ENCODE peak calls at places on chromosomes 4 and X, in nine cellular contexts. V is hepatocyte, T is neuronal stem cell, N is HCT116, S is mammary epithelial cell, U is GM23338, R is left lung, A is neural progenitor cell, C is heart left ventricle. B is an unnamed sample. For H3K4me1, the result is how much of the 10 kb centered on the place peaks cover.

GRCh38 chr4:169397762-169398161 is 127.0 kb upstream of the SH3RF1 start:
- DNase-seq in T (no peak), S (peak), R (no peak), N (no peak), C (no peak), U (no peak), V (no peak), A (no peak), B (no peak)

GRCh38 chr4:12360391-12360790 is 931.7 kb upstream of the HS3ST1 start:
- DNase-seq in V (no peak), N (no peak), U (no peak), S (peak), T (no peak), R (no peak), C (no peak), A (no peak), B (no peak)

GRCh38 chr4:59127748-59128147 is 2017.6 kb upstream of the IGFBP7 start:
- DNase-seq in N (no peak), A (no peak), C (no peak), R (no peak), S (no peak), T (no peak), U (no peak), V (no peak), B (no peak)

GRCh38 chr4:24659241-24659961 is 75.0 kb upstream of the DHX15 start:
- DNase-seq in T (no peak), S (no peak), N (no peak), A (no peak), V (no peak), R (no peak), U (peak), C (no peak), B (no peak)

GRCh38 chr4:13921805-13922204 is 294.3 kb upstream of the BOD1L1 start:
- DNase-seq in C (no peak), R (no peak), A (no peak), V (peak), T (no peak), S (no peak), N (no peak), U (no peak), B (no peak)

GRCh38 chrX:15914486-15914885 is 59.9 kb upstream of the AP1S2 start:
- DNase-seq in V (no peak), S (no peak), U (no peak), C (no peak), R (no peak), N (no peak), A (no peak), T (no peak), B (no peak)

GRCh38 chr4:27861802-27862201 is 1001.2 kb downstream of the STIM2 start:
- DNase-seq in A (no peak), R (no peak), C (no peak), V (no peak), S (peak), N (no peak), T (no peak), U (no peak), B (no peak)

GRCh38 chr4:152972821-152973613 is 36.9 kb downstream of the FHDC1 start:
- DNase-seq in R (peak), V (no peak), S (peak), U (no peak), N (no peak), T (no peak), A (no peak), C (no peak), B (peak)

GRCh38 chr4:20323991-20324390 is 72.3 kb downstream of the SLIT2 start:
- DNase-seq in V (no peak), U (no peak), A (no peak), C (no peak), S (peak), T (no peak), N (no peak), R (no peak), B (no peak)

GRCh38 chrX:49792376-49792775 is 36.7 kb upstream of the PAGE4 start:
- DNase-seq in V (no peak), T (no peak), N (no peak), R (no peak), A (no peak), S (no peak), C (no peak), U (no peak), B (no peak)

GRCh38 chr4:167867191-167867590 is 225.1 kb upstream of the ANXA10 start:
- DNase-seq in C (no peak), N (no peak), T (no peak), R (no peak), S (no peak), V (no peak), A (no peak), U (no peak), B (no peak)

GRCh38 chrX:7068939-7069367 is 78.6 kb upstream of the STS start:
- DNase-seq in C (no peak), V (no peak), U (peak), N (no peak), R (no peak), S (peak), T (no peak), A (peak), B (no peak)

GRCh38 chr4:82799006-82799881 is 648 bp upstream of the SCD5 start:
- DNase-seq in T (no peak), U (peak), A (peak), R (no peak), S (peak), N (no peak), V (no peak), C (no peak), B (no peak)

GRCh38 chr4:69731826-69732225 is 28.6 kb downstream of the SULT1B1 start:
- DNase-seq in A (no peak), V (peak), R (no peak), T (no peak), S (no peak), N (no peak), C (no peak), U (no peak), B (no peak)

GRCh38 chr4:186900232-186900900 is 176.7 kb upstream of the FAT1 start:
- DNase-seq in R (no peak), C (no peak), N (no peak), T (no peak), V (no peak), S (peak), U (no peak), A (no peak), B (no peak)

GRCh38 chr4:165312506-165312905 is 15.0 kb upstream of the MSMO1 start:
- DNase-seq in N (no peak), S (peak), A (no peak), U (no peak), R (no peak), V (no peak), T (no peak), C (no peak), B (no peak)

GRCh38 chr4:88177981-88178632 is 19.7 kb upstream of the ABCG2 start:
- DNase-seq in R (peak), S (peak), A (peak), U (peak), N (peak), T (no peak), C (no peak), V (peak), B (no peak)

GRCh38 chrX:69741706-69742105 is 125.8 kb downstream of the EDA start:
- DNase-seq in R (no peak), A (no peak), S (no peak), V (no peak), T (no peak), C (no peak), U (no peak), N (no peak), B (no peak)

GRCh38 chrX:105822138-105823091 is at the start of gene NRK:
- DNase-seq in U (peak), A (peak), N (no peak), T (no peak), V (peak), R (peak), S (no peak), C (peak), B (peak)

GRCh38 chr4:111228396-111228795 is 605.5 kb upstream of the PITX2 start:
- DNase-seq in A (no peak), C (no peak), S (no peak), V (no peak), R (no peak), T (no peak), N (no peak), U (no peak), B (no peak)

GRCh38 chr4:135941671-135942070 is 1590.6 kb downstream of the PCDH18 start:
- DNase-seq in S (no peak), A (no peak), U (no peak), R (no peak), V (no peak), T (no peak), N (no peak), C (no peak), B (no peak)

GRCh38 chrX:24775891-24776290 is 82.2 kb downstream of the POLA1 start:
- DNase-seq in R (no peak), T (no peak), S (no peak), A (no peak), C (no peak), V (peak), U (no peak), N (no peak), B (no peak)

GRCh38 chrX:44891642-44892041 is 18.7 kb downstream of the KDM6A start:
- DNase-seq in V (no peak), C (no peak), R (no peak), A (no peak), S (no peak), N (no peak), U (peak), T (no peak), B (no peak)

GRCh38 chrX:30212172-30212571 is 3.2 kb upstream of the MAGEB2 start:
- DNase-seq in A (no peak), R (no peak), V (no peak), N (no peak), S (no peak), C (no peak), U (no peak), T (no peak), B (no peak)

GRCh38 chr4:127261476-127261875 is 371.3 kb upstream of the INTU start:
- DNase-seq in V (no peak), A (no peak), S (peak), U (no peak), N (no peak), T (no peak), R (no peak), C (no peak), B (no peak)

GRCh38 chrX:48835524-48836329 is at the start of gene PCSK1N:
- DNase-seq in N (no peak), S (peak), R (no peak), T (no peak), V (peak), U (peak), A (peak), C (no peak), B (no peak)

GRCh38 chr4:55444822-55445221 is 49.1 kb downstream of the TMEM165 start:
- DNase-seq in C (no peak), S (no peak), V (no peak), R (no peak), A (peak), T (no peak), N (peak), U (no peak), B (no peak)

GRCh38 chrX:127879585-127879984 is 172.6 kb downstream of the ACTRT1 start:
- DNase-seq in N (no peak), R (no peak), C (no peak), A (no peak), T (no peak), V (no peak), U (no peak), S (no peak), B (no peak)

GRCh38 chrX:103464071-103464773 is 55.1 kb downstream of the RAB40A start:
- DNase-seq in T (no peak), U (peak), N (peak), S (peak), V (peak), A (peak), R (peak), C (no peak), B (no peak)

GRCh38 chr4:38529189-38530115 is 134.5 kb upstream of the KLF3 start:
- DNase-seq in S (no peak), N (no peak), C (peak), U (peak), V (no peak), A (no peak), R (peak), T (no peak), B (peak)

GRCh38 chr4:90030953-90031352 is 96.2 kb upstream of the CCSER1 start:
- DNase-seq in R (no peak), U (peak), V (peak), C (no peak), N (peak), T (no peak), A (peak), S (peak), B (no peak)

GRCh38 chr4:188992706-188993105 is 853.5 kb downstream of the TRIML1 start:
- DNase-seq in V (no peak), T (no peak), S (peak), N (no peak), A (no peak), R (no peak), U (no peak), C (no peak), B (no peak)

GRCh38 chr4:8201341-8201781 is 2.3 kb downstream of the SH3TC1 start:
- DNase-seq in S (no peak), T (no peak), V (no peak), C (no peak), U (no peak), R (no peak), A (no peak), N (no peak), B (peak)
- H3K27ac ChIP-seq in S (peak), T (no peak), V (peak), C (peak), U (no peak), R (no peak), A (no peak), N (no peak), B (peak)

GRCh38 chr4:74453037-74453635 is 8.2 kb downstream of the AREG start:
- DNase-seq in T (no peak), N (no peak), R (no peak), C (no peak), S (no peak), V (no peak), A (no peak), U (no peak), B (no peak)

GRCh38 chr4:74449571-74450297 is 4.8 kb downstream of the AREG start:
- DNase-seq in C (no peak), S (peak), V (no peak), A (no peak), N (no peak), U (no peak), T (no peak), R (no peak), B (no peak)

GRCh38 chr4:74453846-74454742 is 9.2 kb downstream of the AREG start:
- DNase-seq in A (no peak), R (no peak), T (no peak), N (no peak), U (no peak), S (no peak), V (no peak), C (no peak), B (no peak)

GRCh38 chr4:74450298-74450683 is 5.4 kb downstream of the AREG start:
- DNase-seq in T (no peak), S (no peak), A (no peak), R (no peak), V (no peak), C (no peak), U (no peak), N (no peak), B (no peak)

GRCh38 chr4:74451214-74451661 is 6.3 kb downstream of the AREG start:
- DNase-seq in N (no peak), U (peak), V (no peak), C (no peak), S (peak), R (no peak), T (no peak), A (no peak), B (no peak)
- H3K4me1 ChIP-seq in N (half or more), U (under half), V (under half), C (under half), S (under half), R (under half), T (under half), A (under half), B (under half)

DNA sequence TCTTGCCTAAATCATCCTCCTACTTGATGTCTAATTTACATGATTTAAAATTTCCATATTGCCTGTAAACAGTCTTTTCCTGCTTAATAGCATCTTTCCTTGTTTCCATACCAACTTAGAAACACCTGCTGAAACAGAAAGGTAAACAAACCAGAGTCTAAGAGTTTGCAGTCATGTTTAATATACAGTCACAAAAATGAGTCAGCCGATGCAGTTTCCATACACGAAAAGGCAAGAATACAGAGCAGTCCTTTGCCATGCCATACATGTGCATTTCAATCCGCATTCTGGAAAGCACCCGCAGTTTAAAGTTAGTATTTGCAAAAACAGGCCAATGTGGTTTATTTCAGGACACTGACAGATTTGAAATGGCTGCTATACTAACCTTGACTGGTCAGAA is 32.1 kb downstream of the ASB5 start:
- DNase-seq in R (no peak), C (no peak), V (peak), T (no peak), S (peak), N (no peak), A (no peak), U (no peak), B (no peak)
- H3K27ac ChIP-seq in R (no peak), C (peak), V (no peak), T (no peak), S (no peak), N (no peak), A (no peak), U (no peak), B (no peak)

GRCh38 chr4:53913098-53913497 is 151.3 kb downstream of the CHIC2 start:
- DNase-seq in T (no peak), V (no peak), U (no peak), R (no peak), S (peak), N (no peak), A (no peak), C (no peak), B (no peak)
- H3K4me1 ChIP-seq in T (under half), V (under half), U (under half), R (under half), S (half or more), N (under half), A (under half), C (under half), B (under half)

DNA sequence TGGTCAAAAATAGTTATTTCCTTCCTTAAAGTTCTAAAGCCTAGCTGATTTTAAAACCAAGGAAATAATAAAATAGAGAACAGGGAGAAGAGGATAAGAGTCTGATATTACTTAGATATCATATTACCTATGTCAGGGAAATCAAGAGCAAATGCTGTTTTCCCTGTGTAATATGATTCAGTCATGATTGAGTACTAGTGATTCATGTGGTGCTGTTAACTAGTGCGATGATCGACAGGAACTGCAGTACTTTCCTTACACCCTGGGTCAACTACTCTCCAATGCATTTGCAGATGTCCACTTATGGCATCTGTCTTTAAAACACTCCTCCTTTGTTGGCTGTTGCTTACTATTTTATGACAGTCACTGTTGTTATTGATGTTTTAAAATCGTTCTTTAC is 103.7 kb downstream of the CAMK2D start:
- DNase-seq in C (no peak), T (no peak), N (no peak), V (no peak), R (no peak), U (no peak), A (no peak), S (peak), B (no peak)
- H3K27ac ChIP-seq in C (peak), T (no peak), N (no peak), V (no peak), R (no peak), U (no peak), A (no peak), S (no peak), B (no peak)

GRCh38 chr4:101851671-101852070 is 61.1 kb downstream of the BANK1 start:
- DNase-seq in U (no peak), T (no peak), N (no peak), R (no peak), V (no peak), A (no peak), S (no peak), C (no peak), B (no peak)

GRCh38 chr4:101853691-101854090 is 63.2 kb downstream of the BANK1 start:
- DNase-seq in T (no peak), S (no peak), U (no peak), V (no peak), A (no peak), C (no peak), R (no peak), N (no peak), B (no peak)

GRCh38 chr4:101853028-101853427 is 62.5 kb downstream of the BANK1 start:
- DNase-seq in A (no peak), T (no peak), N (no peak), C (no peak), U (no peak), S (no peak), V (no peak), R (no peak), B (no peak)

GRCh38 chr4:101846550-101846949 is 56.0 kb downstream of the BANK1 start:
- DNase-seq in U (no peak), S (peak), A (no peak), V (no peak), R (no peak), N (no peak), C (no peak), T (no peak), B (no peak)

DNA sequence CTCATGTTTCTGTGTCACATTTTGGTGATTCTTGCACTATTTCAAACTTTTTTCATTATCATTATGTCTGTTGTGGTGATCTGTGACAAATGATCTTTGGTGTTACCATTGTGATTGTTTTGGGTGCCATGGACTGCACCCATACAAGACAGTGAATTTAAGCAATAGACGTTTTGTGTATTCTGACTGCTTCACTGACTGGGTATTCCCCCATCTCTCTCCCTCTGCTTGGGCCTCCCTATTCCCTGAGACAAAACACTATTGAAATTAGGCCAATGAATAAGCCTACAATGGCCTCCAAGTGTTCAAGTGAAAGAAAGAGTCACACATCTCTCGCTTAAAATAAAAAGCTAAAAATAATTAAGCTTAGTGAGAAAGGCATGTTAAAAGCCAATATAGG is 60.2 kb downstream of the BANK1 start:
- DNase-seq in U (no peak), R (no peak), T (no peak), V (no peak), C (no peak), N (no peak), A (no peak), S (no peak), B (no peak)
- H3K4me1 ChIP-seq in U (under half), R (under half), T (under half), V (under half), C (under half), N (under half), A (under half), S (under half), B (half or more)

GRCh38 chr4:164081801-164082200 is 587.3 kb downstream of the TMA16 start:
- DNase-seq in T (no peak), N (no peak), V (no peak), U (no peak), S (no peak), A (no peak), R (no peak), C (no peak), B (no peak)
- H3K27ac ChIP-seq in T (no peak), N (no peak), V (no peak), U (no peak), S (no peak), A (no peak), R (no peak), C (no peak), B (no peak)

GRCh38 chrX:78330068-78330467 is 2.7 kb upstream of the CYSLTR1 start:
- DNase-seq in C (no peak), V (no peak), S (no peak), N (no peak), A (no peak), R (no peak), U (no peak), T (no peak), B (no peak)
- H3K4me1 ChIP-seq in C (under half), V (under half), S (under half), N (under half), A (under half), R (under half), U (under half), T (under half), B (under half)

GRCh38 chr4:41622816-41623215 is 84.9 kb downstream of the LIMCH1 start:
- DNase-seq in N (no peak), A (no peak), R (no peak), T (no peak), C (no peak), U (peak), V (no peak), S (no peak), B (no peak)
- H3K27ac ChIP-seq in N (no peak), A (no peak), R (no peak), T (no peak), C (no peak), U (no peak), V (no peak), S (no peak), B (no peak)